ENCODE peak calls at places on chromosome 17, in four cellular contexts. C is IMR-90, D is HCT116, N is fibroblast of lung. P is an unnamed sample.

GRCh38 chr17:28807925-28808641 is 34.5 kb downstream of the FAM222B start:
- DNase-seq in C (peak; percentile 92), D (peak; percentile 69), N (peak; percentile 93), P (no peak)

GRCh38 chr17:17822189-17822978 is 14.4 kb downstream of the SREBF1 start:
- DNase-seq in C (peak; percentile 87), D (no peak), N (peak; percentile 93), P (no peak)

GRCh38 chr17:65771704-65772103 is 210.3 kb upstream of the AXIN2 start:
- DNase-seq in C (no peak), D (no peak), N (no peak), P (no peak)

GRCh38 chr17:60526726-60527125 is 684 bp upstream of the APPBP2 start:
- DNase-seq in C (peak; percentile 48), D (no peak), N (peak; percentile 44), P (no peak)

GRCh38 chr17:21186399-21187187 is 27.4 kb downstream of the TMEM11 start:
- DNase-seq in C (no peak), D (no peak), N (no peak), P (no peak)

GRCh38 chr17:39740357-39741111 is 2.8 kb downstream of the GRB7 start:
- DNase-seq in C (peak; percentile 45), D (peak; percentile 43), N (peak; percentile 11), P (no peak)

GRCh38 chr17:38967290-38967738 is at the start of gene FBXO47:
- DNase-seq in C (peak; percentile 38), D (no peak), N (peak; percentile 83), P (no peak)

GRCh38 chr17:82565551-82565950 is 46.0 kb downstream of the FOXK2 start:
- DNase-seq in C (no peak), D (no peak), N (no peak), P (no peak)

GRCh38 chr17:35734396-35734795 is 3.0 kb downstream of the RASL10B start:
- DNase-seq in C (no peak), D (no peak), N (no peak), P (no peak)

GRCh38 chr17:67054011-67054591 is 9.7 kb downstream of the CACNG1 start:
- DNase-seq in C (no peak), D (no peak), N (no peak), P (no peak)

GRCh38 chr17:59328534-59329095 is 2.8 kb upstream of the YPEL2 start:
- DNase-seq in C (no peak), D (no peak), N (no peak), P (no peak)

GRCh38 chr17:79874329-79874981 is 35.2 kb upstream of the CBX4 start:
- DNase-seq in C (peak; percentile 24), D (peak; percentile 72), N (peak; percentile 15), P (peak; percentile 47)

GRCh38 chr17:30415491-30415890 is 36.8 kb downstream of the CPD start:
- DNase-seq in C (peak; percentile 25), D (no peak), N (no peak), P (no peak)

GRCh38 chr17:42984486-42984885 is 4.1 kb downstream of the RUNDC1 start:
- DNase-seq in C (no peak), D (no peak), N (no peak), P (no peak)

GRCh38 chr17:13541032-13541480 is 60.7 kb downstream of the HS3ST3A1 start:
- DNase-seq in C (peak; percentile 96), D (peak; percentile 41), N (peak; percentile 98), P (no peak)

GRCh38 chr17:68096111-68096510 is 60.6 kb downstream of the KPNA2 start:
- DNase-seq in C (no peak), D (no peak), N (no peak), P (peak; percentile 1)

GRCh38 chr17:55588446-55588845 is 77.2 kb upstream of the SMIM36 start:
- DNase-seq in C (peak; percentile 16), D (no peak), N (no peak), P (no peak)

GRCh38 chr17:56822725-56823124 is 11.0 kb downstream of the C17orf67 start:
- DNase-seq in C (no peak), D (no peak), N (no peak), P (no peak)

GRCh38 chr17:18960803-18961511 is 9.0 kb downstream of the SLC5A10 start:
- DNase-seq in C (peak; percentile 50), D (no peak), N (peak; percentile 60), P (peak; percentile 63)

GRCh38 chr17:77632619-77633018 is 325.9 kb upstream of the TNRC6C start:
- DNase-seq in C (no peak), D (no peak), N (no peak), P (no peak)

GRCh38 chr17:34156741-34157589 is 98.1 kb upstream of the CCL2 start:
- DNase-seq in C (no peak), D (no peak), N (no peak), P (no peak)

GRCh38 chr17:28975634-28976033 is 24.3 kb upstream of the PHF12 start:
- DNase-seq in C (no peak), D (no peak), N (no peak), P (no peak)

GRCh38 chr17:19386276-19386863 is 620 bp downstream of the MFAP4 start:
- DNase-seq in C (peak; percentile 92), D (no peak), N (peak; percentile 92), P (no peak)

GRCh38 chr17:48577946-48578615 is at the start of gene HOXB4:
- DNase-seq in C (peak; percentile 88), D (no peak), N (peak; percentile 92), P (no peak)

GRCh38 chr17:70187383-70187782 is 18.1 kb downstream of the KCNJ2 start:
- DNase-seq in C (peak; percentile 67), D (no peak), N (peak; percentile 34), P (no peak)

GRCh38 chr17:16493470-16494048 is 1.6 kb upstream of the LRRC75A start:
- DNase-seq in C (no peak), D (no peak), N (no peak), P (no peak)

GRCh38 chr17:57554826-57555635 is 190.1 kb downstream of the CCDC182 start:
- DNase-seq in C (no peak), D (no peak), N (no peak), P (no peak)

GRCh38 chr17:80124351-80124981 is 22.5 kb downstream of the EIF4A3 start:
- DNase-seq in C (peak; percentile 64), D (peak; percentile 29), N (no peak), P (no peak)

GRCh38 chr17:11624968-11625367 is 26.7 kb downstream of the DNAH9 start:
- DNase-seq in C (no peak), D (no peak), N (no peak), P (no peak)

GRCh38 chr17:3025421-3026124 is 37.8 kb downstream of the OR1D5 start:
- DNase-seq in C (no peak), D (no peak), N (no peak), P (no peak)
- H3K9ac ChIP-seq in C (no peak overlapping the region), D (no peak overlapping the region), N (no peak overlapping the region), P (no peak overlapping the region)

GRCh38 chr17:50483266-50483665 is 4.6 kb downstream of the RSAD1 start:
- DNase-seq in C (no peak), D (no peak), N (no peak), P (no peak)
- H3K9ac ChIP-seq in C (no peak overlapping the region), D (no peak overlapping the region), N (no peak overlapping the region), P (no peak overlapping the region)

GRCh38 chr17:46978489-46979022 is 497 bp downstream of the RPRML start:
- DNase-seq in C (no peak), D (no peak), N (no peak), P (no peak)
- H3K9ac ChIP-seq in C (no peak overlapping the region), D (peak overlapping the region; percentile 52), N (no peak overlapping the region), P (peak overlapping the region; percentile 32)

DNA sequence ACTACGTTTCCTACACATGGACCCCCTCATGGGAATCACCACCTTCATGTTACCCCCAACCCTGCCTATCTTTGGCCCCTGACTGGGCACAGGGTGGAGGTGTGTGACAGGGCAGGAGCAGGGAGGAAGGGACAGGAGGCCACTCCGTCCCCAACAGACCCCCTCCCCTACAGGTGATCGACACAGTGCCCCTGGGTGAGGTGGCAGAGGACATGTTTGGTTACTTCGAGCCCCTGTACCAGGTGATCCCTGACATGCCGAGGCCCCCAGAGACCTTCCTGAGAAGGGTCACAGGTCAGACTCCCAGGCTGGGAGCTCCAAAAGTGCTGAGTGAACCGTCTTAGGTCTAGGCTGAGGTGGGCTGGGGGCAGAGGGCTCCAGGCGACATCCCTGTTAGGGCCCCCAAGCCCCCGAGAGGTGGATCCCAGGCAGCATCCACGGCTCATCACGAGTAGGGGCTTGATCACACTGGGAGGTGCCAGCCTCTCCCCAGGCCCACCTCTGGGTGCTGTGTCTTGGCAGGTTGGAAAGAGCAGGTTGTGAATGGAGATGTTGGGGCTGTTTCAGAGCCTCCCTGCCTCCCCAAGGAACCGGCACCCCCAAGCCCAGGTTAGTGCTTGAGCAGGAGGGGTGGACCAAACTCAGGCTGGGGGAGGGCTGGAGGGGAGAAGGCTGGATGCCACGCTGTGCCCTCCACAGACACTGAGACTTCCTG is 1.5 kb downstream of the ACBD4 start:
- DNase-seq in C (no peak), D (no peak), N (no peak), P (no peak)
- H3K9ac ChIP-seq in C (no peak overlapping the region), D (no peak overlapping the region), N (no peak overlapping the region), P (peak overlapping the region; percentile 59)

GRCh38 chr17:78715876-78716275 is 66.2 kb downstream of the CYTH1 start:
- DNase-seq in C (no peak), D (no peak), N (no peak), P (no peak)

GRCh38 chr17:78716814-78717393 is 65.2 kb downstream of the CYTH1 start:
- DNase-seq in C (peak; percentile 22), D (no peak), N (peak; percentile 45), P (no peak)

GRCh38 chr17:78715000-78715771 is 66.9 kb downstream of the CYTH1 start:
- DNase-seq in C (no peak), D (no peak), N (no peak), P (no peak)

GRCh38 chr17:78717431-78717980 is 64.6 kb downstream of the CYTH1 start:
- DNase-seq in C (peak; percentile 26), D (no peak), N (peak; percentile 68), P (no peak)

GRCh38 chr17:78716292-78716691 is 65.8 kb downstream of the CYTH1 start:
- DNase-seq in C (no peak), D (no peak), N (no peak), P (no peak)
- H3K9ac ChIP-seq in C (no peak overlapping the region), D (no peak overlapping the region), N (no peak overlapping the region), P (no peak overlapping the region)

GRCh38 chr17:64216030-64216384 is 47.1 kb downstream of the TEX2 start:
- DNase-seq in C (peak; percentile 69), D (no peak), N (peak; percentile 31), P (no peak)
- H3K9ac ChIP-seq in C (peak overlapping the region; percentile 55), D (no peak overlapping the region), N (no peak overlapping the region), P (no peak overlapping the region)